ENCODE peak calls at places on chromosomes 6 and 20, in eight cellular contexts. M is KG1, X is sciatic nerve, S is uterus, O is AG04450, W is NCI-H460, E is midbrain, P is heart left ventricle. J is an unnamed sample.

GRCh38 chr6:168479421-168479820 is 38.4 kb downstream of the SMOC2 start:
- DNase-seq in M (no peak), X (no peak), S (no peak), O (no peak), W (no peak), E (no peak), P (no peak), J (peak)

GRCh38 chr20:23212482-23212881 is 126.4 kb upstream of the CD93 start:
- DNase-seq in M (no peak), X (no peak), S (no peak), O (no peak), W (no peak), E (no peak), P (no peak), J (no peak)

GRCh38 chr20:7673841-7674240 is 266.4 kb downstream of the HAO1 start:
- DNase-seq in M (no peak), X (no peak), S (no peak), O (no peak), W (no peak), E (no peak), P (no peak), J (no peak)

GRCh38 chr6:51854876-51855275 is 232.5 kb downstream of the PKHD1 start:
- DNase-seq in M (no peak), X (no peak), S (no peak), O (no peak), W (no peak), E (no peak), P (no peak), J (no peak)

GRCh38 chr6:45843848-45844521 is 171.7 kb downstream of the CLIC5 start:
- DNase-seq in M (no peak), X (no peak), S (no peak), O (no peak), W (no peak), E (no peak), P (no peak), J (no peak)

GRCh38 chr6:45483021-45483420 is 105.3 kb upstream of the SUPT3H start:
- DNase-seq in M (no peak), X (no peak), S (peak), O (peak), W (no peak), E (no peak), P (no peak), J (no peak)

GRCh38 chr6:31446481-31446880 is 43.1 kb downstream of the MICA start:
- DNase-seq in M (no peak), X (no peak), S (no peak), O (no peak), W (no peak), E (no peak), P (no peak), J (no peak)

GRCh38 chr20:62935204-62935967 is 2.6 kb upstream of the GID8 start:
- DNase-seq in M (no peak), X (no peak), S (no peak), O (no peak), W (no peak), E (no peak), P (no peak), J (no peak)

GRCh38 chr6:101851911-101852310 is 458.4 kb downstream of the GRIK2 start:
- DNase-seq in M (no peak), X (no peak), S (no peak), O (no peak), W (no peak), E (no peak), P (no peak), J (no peak)

GRCh38 chr6:90811596-90812226 is 224.8 kb upstream of the MAP3K7 start:
- DNase-seq in M (no peak), X (no peak), S (no peak), O (no peak), W (no peak), E (no peak), P (no peak), J (no peak)

GRCh38 chr6:161393839-161394364 is 120.0 kb upstream of the AGPAT4 start:
- DNase-seq in M (peak), X (no peak), S (peak), O (no peak), W (peak), E (peak), P (peak), J (no peak)

GRCh38 chr20:58090181-58090580 is 138.3 kb downstream of the ANKRD60 start:
- DNase-seq in M (no peak), X (peak), S (no peak), O (no peak), W (no peak), E (no peak), P (no peak), J (no peak)

GRCh38 chr6:127341471-127342202 is 1.8 kb downstream of the ECHDC1 start:
- DNase-seq in M (no peak), X (no peak), S (no peak), O (no peak), W (no peak), E (no peak), P (no peak), J (no peak)

GRCh38 chr20:13586133-13586532 is 52.6 kb downstream of the TASP1 start:
- DNase-seq in M (no peak), X (no peak), S (no peak), O (no peak), W (no peak), E (no peak), P (no peak), J (no peak)

GRCh38 chr6:36309212-36309611 is 27.5 kb downstream of the BNIP5 start:
- DNase-seq in M (no peak), X (no peak), S (no peak), O (no peak), W (no peak), E (no peak), P (no peak), J (no peak)

GRCh38 chr6:37205189-37205996 is 35.4 kb downstream of the PIM1 start:
- DNase-seq in M (peak), X (no peak), S (no peak), O (no peak), W (no peak), E (no peak), P (no peak), J (no peak)

GRCh38 chr6:11132191-11132590 is 20.7 kb upstream of the ERVFRD-1 start:
- DNase-seq in M (no peak), X (no peak), S (no peak), O (no peak), W (no peak), E (no peak), P (no peak), J (no peak)

GRCh38 chr6:14467591-14467990 is 350.0 kb downstream of the CD83 start:
- DNase-seq in M (no peak), X (no peak), S (no peak), O (no peak), W (no peak), E (no peak), P (no peak), J (no peak)

GRCh38 chr6:46510656-46511055 is 19.4 kb upstream of the RCAN2 start:
- DNase-seq in M (no peak), X (peak), S (no peak), O (no peak), W (no peak), E (peak), P (peak), J (no peak)

GRCh38 chr6:137223370-137224131 is 4.4 kb upstream of the IFNGR1 start:
- DNase-seq in M (peak), X (no peak), S (no peak), O (no peak), W (no peak), E (no peak), P (peak), J (peak)

GRCh38 chr6:27873101-27874030 is 38.8 kb downstream of the OR2B2 start:
- DNase-seq in M (peak), X (peak), S (no peak), O (no peak), W (no peak), E (no peak), P (peak), J (no peak)

GRCh38 chr6:10633216-10633615 is 61.2 kb downstream of the C6orf52 start:
- DNase-seq in M (peak), X (no peak), S (no peak), O (peak), W (no peak), E (no peak), P (no peak), J (no peak)

GRCh38 chr6:37481793-37482192 is 17.9 kb downstream of the CCDC167 start:
- DNase-seq in M (no peak), X (peak), S (no peak), O (no peak), W (no peak), E (no peak), P (peak), J (no peak)

GRCh38 chr20:52533401-52533800 is 341.8 kb upstream of the ZFP64 start:
- DNase-seq in M (no peak), X (no peak), S (no peak), O (no peak), W (no peak), E (no peak), P (no peak), J (no peak)

GRCh38 chr6:131717815-131718214 is 7.0 kb upstream of the CTAGE9 start:
- DNase-seq in M (no peak), X (no peak), S (no peak), O (no peak), W (no peak), E (no peak), P (no peak), J (no peak)

GRCh38 chr6:36364669-36365479 is 22.6 kb downstream of the ETV7 start:
- DNase-seq in M (no peak), X (no peak), S (no peak), O (no peak), W (no peak), E (no peak), P (no peak), J (no peak)

GRCh38 chr20:46229478-46229877 is 78.8 kb downstream of the CDH22 start:
- DNase-seq in M (no peak), X (no peak), S (no peak), O (no peak), W (no peak), E (no peak), P (no peak), J (no peak)

GRCh38 chr6:168093071-168093505 is 14.1 kb upstream of the FRMD1 start:
- DNase-seq in M (no peak), X (no peak), S (no peak), O (no peak), W (no peak), E (no peak), P (no peak), J (no peak)

GRCh38 chr6:89400050-89400449 is 12.0 kb downstream of the RRAGD start:
- DNase-seq in M (no peak), X (no peak), S (no peak), O (no peak), W (no peak), E (no peak), P (no peak), J (no peak)

GRCh38 chr6:37979392-37980221 is 160.1 kb downstream of the ZFAND3 start:
- DNase-seq in M (no peak), X (no peak), S (no peak), O (no peak), W (no peak), E (no peak), P (no peak), J (no peak)

GRCh38 chr6:72032056-72032455 is 145.7 kb downstream of the RIMS1 start:
- DNase-seq in M (no peak), X (no peak), S (no peak), O (no peak), W (no peak), E (no peak), P (no peak), J (no peak)

GRCh38 chr20:8335059-8335458 is 203.0 kb downstream of the PLCB1 start:
- DNase-seq in M (no peak), X (no peak), S (no peak), O (no peak), W (no peak), E (no peak), P (no peak), J (no peak)

GRCh38 chr6:80541186-80541585 is 434.7 kb downstream of the BCKDHB start:
- DNase-seq in M (no peak), X (no peak), S (no peak), O (no peak), W (no peak), E (no peak), P (no peak), J (no peak)

GRCh38 chr6:118197539-118197938 is 290.5 kb downstream of the SLC35F1 start:
- DNase-seq in M (no peak), X (no peak), S (no peak), O (no peak), W (no peak), E (no peak), P (no peak), J (no peak)

J was measured in right atrium auricular region.